ENCODE peak calls at places on chromosomes 5 and 9, in ten cellular contexts. T is right lobe of liver, Q is AG10803, L is brain microvascular endothelial cell, B is astrocyte of the cerebellum, J is psoas muscle, M is astrocyte, F is heart left ventricle, V is lower lobe of right lung, G is foreskin fibroblast. D is an unnamed sample.

GRCh38 chr5:131628990-131629389 is 6.0 kb downstream of the RAPGEF6 start:
- DNase-seq in T (no peak), Q (peak; percentile 64), L (peak; percentile 71), B (no peak), J (no peak), M (peak; percentile 29), F (no peak), V (no peak), G (peak; percentile 79), D (no peak)

GRCh38 chr9:137784046-137784445 is 93.5 kb upstream of the CACNA1B start:
- DNase-seq in T (no peak), Q (no peak), L (no peak), B (no peak), J (no peak), M (no peak), F (no peak), V (no peak), G (peak; percentile 27), D (no peak)

GRCh38 chr9:13485068-13485596 is 205.6 kb upstream of the MPDZ start:
- DNase-seq in T (no peak), Q (peak; percentile 83), L (peak; percentile 61), B (peak; percentile 82), J (peak; percentile 60), M (peak; percentile 94), F (peak; percentile 70), V (no peak), G (peak; percentile 42), D (peak; percentile 24)

GRCh38 chr5:109852371-109853160 is 162.8 kb downstream of the MAN2A1 start:
- DNase-seq in T (no peak), Q (peak; percentile 27), L (peak; percentile 32), B (no peak), J (no peak), M (peak; percentile 54), F (no peak), V (no peak), G (peak; percentile 40), D (no peak)

GRCh38 chr9:68747043-68747533 is 42.0 kb downstream of the PIP5K1B start:
- DNase-seq in T (no peak), Q (no peak), L (no peak), B (no peak), J (no peak), M (no peak), F (no peak), V (no peak), G (no peak), D (no peak)

GRCh38 chr5:163221581-163221980 is 215.8 kb upstream of the CCNG1 start:
- DNase-seq in T (no peak), Q (no peak), L (no peak), B (no peak), J (no peak), M (no peak), F (no peak), V (no peak), G (no peak), D (no peak)

GRCh38 chr9:98118640-98119601 is at the start of gene TRIM14:
- DNase-seq in T (peak; percentile 89), Q (peak; percentile 41), L (peak; percentile 9), B (no peak), J (peak; percentile 59), M (peak; percentile 54), F (peak; percentile 33), V (peak; percentile 91), G (peak; percentile 83), D (no peak)

GRCh38 chr5:64331597-64332277 is 166.1 kb downstream of the RNF180 start:
- DNase-seq in T (peak; percentile 71), Q (no peak), L (no peak), B (no peak), J (peak; percentile 63), M (no peak), F (peak; percentile 46), V (peak; percentile 59), G (no peak), D (no peak)

GRCh38 chr5:151195622-151196021 is 28.3 kb downstream of the CCDC69 start:
- DNase-seq in T (no peak), Q (peak; percentile 86), L (no peak), B (no peak), J (no peak), M (no peak), F (no peak), V (peak; percentile 55), G (peak; percentile 21), D (peak; percentile 68)

GRCh38 chr9:129437626-129438323 is 183.1 kb downstream of the C9orf50 start:
- DNase-seq in T (no peak), Q (peak; percentile 8), L (no peak), B (no peak), J (no peak), M (no peak), F (peak; percentile 45), V (no peak), G (peak; percentile 23), D (no peak)

GRCh38 chr5:169125571-169125970 is 175.4 kb downstream of the SLIT3 start:
- DNase-seq in T (no peak), Q (no peak), L (no peak), B (no peak), J (no peak), M (no peak), F (no peak), V (no peak), G (no peak), D (no peak)

GRCh38 chr5:180553530-180553929 is 37.8 kb downstream of the SCGB3A1 start:
- DNase-seq in T (no peak), Q (no peak), L (no peak), B (no peak), J (no peak), M (no peak), F (no peak), V (no peak), G (peak; percentile 20), D (no peak)

GRCh38 chr5:150487199-150488061 is 20.5 kb upstream of the NDST1 start:
- DNase-seq in T (peak; percentile 55), Q (peak; percentile 69), L (no peak), B (no peak), J (peak; percentile 49), M (no peak), F (peak; percentile 46), V (no peak), G (peak; percentile 71), D (no peak)

GRCh38 chr9:133141833-133142594 is 21.0 kb upstream of the RALGDS start:
- DNase-seq in T (peak; percentile 47), Q (no peak), L (no peak), B (no peak), J (no peak), M (no peak), F (peak; percentile 59), V (peak; percentile 79), G (no peak), D (no peak)

GRCh38 chr5:88761269-88761880 is 121.6 kb downstream of the MEF2C start:
- DNase-seq in T (no peak), Q (no peak), L (peak; percentile 6), B (no peak), J (no peak), M (peak; percentile 33), F (no peak), V (no peak), G (peak; percentile 24), D (no peak)

GRCh38 chr9:70902171-70902570 is 219.2 kb downstream of the TRPM3 start:
- DNase-seq in T (no peak), Q (no peak), L (peak; percentile 43), B (no peak), J (no peak), M (peak; percentile 43), F (no peak), V (no peak), G (peak; percentile 68), D (no peak)

GRCh38 chr5:35963381-35963843 is 25.0 kb upstream of the CAPSL start:
- DNase-seq in T (no peak), Q (no peak), L (peak; percentile 7), B (no peak), J (no peak), M (no peak), F (no peak), V (no peak), G (peak; percentile 42), D (no peak)
- TF ChIP-seq CTCF in T (peak; percentile 29), Q (peak; percentile 41), L (peak; percentile 59), B (peak; percentile 29), J (peak; percentile 73), M (peak; percentile 39), F (peak; percentile 25), V (peak; percentile 17), G (peak; percentile 47), D (peak; percentile 50)

DNA sequence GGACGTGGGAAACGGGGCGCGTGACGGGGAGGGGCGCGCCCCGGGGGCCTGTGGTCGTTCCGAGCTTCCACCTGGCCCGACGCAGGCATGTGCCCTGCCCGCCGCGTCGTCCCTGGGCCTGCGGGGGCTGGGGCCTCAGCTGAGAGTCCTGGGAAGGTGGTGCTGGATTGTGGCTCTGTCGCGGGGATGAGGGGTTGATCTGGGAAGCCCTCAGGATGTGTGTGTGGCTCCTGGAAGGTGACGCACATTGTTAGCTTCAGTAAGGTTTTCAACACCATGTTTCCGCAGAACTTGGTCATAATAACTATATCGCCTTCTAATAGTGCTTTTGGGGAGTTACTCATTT is 589.1 kb downstream of the MTRR start:
- DNase-seq in T (no peak), Q (peak; percentile 27), L (no peak), B (no peak), J (no peak), M (peak; percentile 18), F (no peak), V (no peak), G (peak; percentile 41), D (no peak)
- H3K4me3 ChIP-seq in T (peak overlapping the region; percentile 87), Q (peak overlapping the region; percentile 77), L (peak overlapping the region; percentile 81), B (peak overlapping the region; percentile 90), J (peak overlapping the region; percentile 90), M (peak overlapping the region; percentile 76), F (peak overlapping the region; percentile 93), V (peak overlapping the region; percentile 82), G (peak overlapping the region; percentile 75), D (peak overlapping the region; percentile 58)

GRCh38 chr5:173340984-173341383 is 12.8 kb upstream of the STC2 start:
- DNase-seq in T (no peak), Q (no peak), L (no peak), B (no peak), J (no peak), M (no peak), F (no peak), V (no peak), G (no peak), D (no peak)
- TF ChIP-seq CTCF in T (no peak), Q (no peak), L (no peak), B (no peak), J (no peak), M (no peak), F (no peak), V (no peak), G (no peak), D (no peak)

DNA sequence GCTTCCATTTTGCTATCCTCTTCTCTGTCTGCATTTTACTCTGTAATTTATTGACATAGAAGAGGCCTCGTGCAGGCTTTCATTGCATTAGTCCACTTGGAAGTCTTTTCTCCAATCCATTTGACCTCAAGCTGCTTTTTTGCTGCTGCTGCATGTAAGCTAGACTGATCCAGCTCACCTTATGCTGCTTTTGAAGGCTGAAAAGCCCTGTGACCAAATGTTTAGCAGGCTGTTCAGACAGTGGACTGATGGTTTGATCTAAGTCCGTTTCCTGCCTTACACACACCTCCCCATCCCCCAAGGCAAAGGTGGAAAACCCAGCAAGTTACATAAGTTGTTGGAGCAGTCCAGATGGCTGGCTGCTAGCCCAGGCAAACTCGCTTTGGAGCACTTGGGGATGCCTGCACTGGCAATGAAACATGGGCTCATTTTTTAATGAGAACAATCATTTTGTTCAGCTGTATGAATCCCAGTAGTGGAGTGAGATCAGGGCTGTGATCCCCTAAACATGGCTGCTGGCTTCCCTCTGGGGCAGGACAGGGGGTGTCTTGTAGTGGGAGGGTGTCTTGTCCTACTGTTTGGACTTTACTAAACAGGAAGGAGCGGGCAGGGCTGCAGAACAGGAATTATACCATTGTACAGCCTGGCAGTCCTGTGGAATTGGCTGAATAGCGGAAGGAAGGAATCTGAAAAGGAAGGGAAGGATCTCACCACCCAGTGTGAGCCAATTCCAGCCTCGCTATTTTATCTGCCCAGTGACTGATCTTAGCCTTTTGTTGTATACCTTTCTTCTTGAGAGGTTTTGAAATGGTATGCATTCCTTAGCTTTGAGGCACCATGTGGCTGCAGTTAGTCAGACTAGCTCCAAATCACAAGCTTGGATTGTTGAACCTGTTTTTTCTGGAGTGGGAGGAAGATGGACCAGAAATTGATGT is 212.0 kb downstream of the ARHGAP26 start:
- DNase-seq in T (peak; percentile 89), Q (peak; percentile 84), L (peak; percentile 69), B (peak; percentile 63), J (peak; percentile 51), M (peak; percentile 95), F (peak; percentile 88), V (peak; percentile 84), G (peak; percentile 83), D (no peak)
- H3K4me3 ChIP-seq in T (no peak overlapping the region), Q (no peak overlapping the region), L (no peak overlapping the region), B (no peak overlapping the region), J (no peak overlapping the region), M (peak overlapping the region; percentile 4), F (no peak overlapping the region), V (no peak overlapping the region), G (no peak overlapping the region), D (no peak overlapping the region)